ENCODE peak calls at places on chromosome 4, in four cellular contexts. One of them, this sample, is unnamed.

GRCh38 chr4:176300036-176300435 is 19.7 kb upstream of the SPCS3 start:
- DNase-seq in posterior cingulate gyrus: no peak
- DNase-seq in lower leg skin: no peak
- DNase-seq in cardiac fibroblast: no peak
- DNase-seq in this sample: no peak

GRCh38 chr4:56671860-56672259 is 9.2 kb downstream of the HOPX start:
- DNase-seq in lower leg skin: no peak
- DNase-seq in posterior cingulate gyrus: no peak
- DNase-seq in cardiac fibroblast: peak; percentile 28
- DNase-seq in this sample: no peak

GRCh38 chr4:138643827-138644226 is 371.8 kb upstream of the NOCT start:
- DNase-seq in cardiac fibroblast: peak; percentile 17
- DNase-seq in posterior cingulate gyrus: no peak
- DNase-seq in lower leg skin: no peak
- DNase-seq in this sample: no peak

GRCh38 chr4:83267835-83268475 is 16.6 kb downstream of the COQ2 start:
- DNase-seq in cardiac fibroblast: no peak
- DNase-seq in lower leg skin: no peak
- DNase-seq in posterior cingulate gyrus: no peak
- DNase-seq in this sample: no peak

GRCh38 chr4:176376032-176376614 is 56.4 kb downstream of the SPCS3 start:
- DNase-seq in lower leg skin: no peak
- DNase-seq in posterior cingulate gyrus: no peak
- DNase-seq in cardiac fibroblast: peak; percentile 54
- DNase-seq in this sample: no peak

GRCh38 chr4:94582517-94582916 is 130.8 kb downstream of the PDLIM5 start:
- DNase-seq in posterior cingulate gyrus: no peak
- DNase-seq in cardiac fibroblast: peak; percentile 29
- DNase-seq in lower leg skin: no peak
- DNase-seq in this sample: no peak

GRCh38 chr4:25223770-25224375 is 10.0 kb upstream of the PI4K2B start:
- DNase-seq in cardiac fibroblast: peak; percentile 32
- DNase-seq in lower leg skin: no peak
- DNase-seq in posterior cingulate gyrus: no peak
- DNase-seq in this sample: no peak

GRCh38 chr4:5956285-5957021 is 61.8 kb downstream of the C4orf50 start:
- DNase-seq in posterior cingulate gyrus: no peak
- DNase-seq in cardiac fibroblast: no peak
- DNase-seq in lower leg skin: no peak
- DNase-seq in this sample: no peak

GRCh38 chr4:44663539-44664263 is 12.3 kb upstream of the YIPF7 start:
- DNase-seq in lower leg skin: no peak
- DNase-seq in posterior cingulate gyrus: no peak
- DNase-seq in cardiac fibroblast: no peak
- DNase-seq in this sample: no peak

GRCh38 chr4:6962211-6963041 is 52.8 kb downstream of the TBC1D14 start:
- DNase-seq in lower leg skin: no peak
- DNase-seq in cardiac fibroblast: no peak
- DNase-seq in posterior cingulate gyrus: peak; percentile 57
- DNase-seq in this sample: no peak

GRCh38 chr4:40016007-40016406 is 38.3 kb upstream of the PDS5A start:
- DNase-seq in lower leg skin: no peak
- DNase-seq in posterior cingulate gyrus: no peak
- DNase-seq in cardiac fibroblast: no peak
- DNase-seq in this sample: no peak

GRCh38 chr4:185213829-185214228 is 4.4 kb downstream of the SNX25 start:
- DNase-seq in cardiac fibroblast: no peak
- DNase-seq in lower leg skin: no peak
- DNase-seq in posterior cingulate gyrus: no peak
- DNase-seq in this sample: no peak

This sample was measured in GDM1.